ENCODE peak calls at places on chromosomes 2 and 18, in nine cellular contexts. One of them, this sample, is unnamed.

GRCh38 chr2:56580242-56580641 is 396.5 kb downstream of the CCDC85A start:
- DNase-seq in epithelial cell of esophagus: no peak
- DNase-seq in progenitor cell of endocrine pancreas: no peak
- DNase-seq in fibroblast of lung: peak; percentile 92
- DNase-seq in GM12878: no peak
- DNase-seq in astrocyte of the spinal cord: peak; percentile 48
- DNase-seq in choroid plexus epithelial cell: peak; percentile 53
- DNase-seq in endothelial cell: no peak
- DNase-seq in fibroblast of pulmonary artery: peak; percentile 61
- DNase-seq in this sample: no peak

GRCh38 chr2:234848578-234848977 is 103.2 kb upstream of the SH3BP4 start:
- DNase-seq in epithelial cell of esophagus: no peak
- DNase-seq in progenitor cell of endocrine pancreas: no peak
- DNase-seq in fibroblast of lung: no peak
- DNase-seq in GM12878: no peak
- DNase-seq in astrocyte of the spinal cord: peak; percentile 27
- DNase-seq in choroid plexus epithelial cell: peak; percentile 31
- DNase-seq in endothelial cell: no peak
- DNase-seq in fibroblast of pulmonary artery: no peak
- DNase-seq in this sample: no peak

GRCh38 chr2:16785072-16785638 is 119.5 kb upstream of the CYRIA start:
- DNase-seq in epithelial cell of esophagus: no peak
- DNase-seq in progenitor cell of endocrine pancreas: no peak
- DNase-seq in fibroblast of lung: no peak
- DNase-seq in GM12878: no peak
- DNase-seq in astrocyte of the spinal cord: no peak
- DNase-seq in choroid plexus epithelial cell: no peak
- DNase-seq in endothelial cell: no peak
- DNase-seq in fibroblast of pulmonary artery: no peak
- DNase-seq in this sample: no peak

GRCh38 chr2:34332813-34333212 is 733.7 kb upstream of the FAM98A start:
- DNase-seq in epithelial cell of esophagus: no peak
- DNase-seq in progenitor cell of endocrine pancreas: no peak
- DNase-seq in fibroblast of lung: no peak
- DNase-seq in GM12878: no peak
- DNase-seq in astrocyte of the spinal cord: no peak
- DNase-seq in choroid plexus epithelial cell: no peak
- DNase-seq in endothelial cell: no peak
- DNase-seq in fibroblast of pulmonary artery: no peak
- DNase-seq in this sample: no peak

GRCh38 chr18:59419386-59419785 is 60.3 kb upstream of the LMAN1 start:
- DNase-seq in epithelial cell of esophagus: no peak
- DNase-seq in progenitor cell of endocrine pancreas: no peak
- DNase-seq in fibroblast of lung: no peak
- DNase-seq in GM12878: no peak
- DNase-seq in astrocyte of the spinal cord: no peak
- DNase-seq in choroid plexus epithelial cell: peak; percentile 53
- DNase-seq in endothelial cell: no peak
- DNase-seq in fibroblast of pulmonary artery: peak; percentile 88
- DNase-seq in this sample: no peak

GRCh38 chr2:194203898-194204297 is 1453.1 kb upstream of the SLC39A10 start:
- DNase-seq in epithelial cell of esophagus: peak; percentile 69
- DNase-seq in progenitor cell of endocrine pancreas: no peak
- DNase-seq in fibroblast of lung: peak; percentile 24
- DNase-seq in GM12878: no peak
- DNase-seq in astrocyte of the spinal cord: peak; percentile 62
- DNase-seq in choroid plexus epithelial cell: peak; percentile 0
- DNase-seq in endothelial cell: no peak
- DNase-seq in fibroblast of pulmonary artery: peak; percentile 7
- DNase-seq in this sample: no peak

GRCh38 chr2:70964596-70965386 is 13.6 kb upstream of the ANKRD53 start:
- DNase-seq in epithelial cell of esophagus: peak; percentile 70
- DNase-seq in progenitor cell of endocrine pancreas: no peak
- DNase-seq in fibroblast of lung: peak; percentile 48
- DNase-seq in GM12878: no peak
- DNase-seq in astrocyte of the spinal cord: peak; percentile 60
- DNase-seq in choroid plexus epithelial cell: peak; percentile 70
- DNase-seq in endothelial cell: peak; percentile 73
- DNase-seq in fibroblast of pulmonary artery: peak; percentile 67
- DNase-seq in this sample: peak; percentile 89

GRCh38 chr2:28736034-28736433 is 15.6 kb upstream of the PPP1CB start:
- DNase-seq in epithelial cell of esophagus: no peak
- DNase-seq in progenitor cell of endocrine pancreas: no peak
- DNase-seq in fibroblast of lung: peak; percentile 28
- DNase-seq in GM12878: no peak
- DNase-seq in astrocyte of the spinal cord: no peak
- DNase-seq in choroid plexus epithelial cell: no peak
- DNase-seq in endothelial cell: no peak
- DNase-seq in fibroblast of pulmonary artery: peak; percentile 50
- DNase-seq in this sample: no peak

GRCh38 chr2:227376911-227377396 is 2.2 kb downstream of the TM4SF20 start:
- DNase-seq in epithelial cell of esophagus: peak; percentile 11
- DNase-seq in progenitor cell of endocrine pancreas: no peak
- DNase-seq in fibroblast of lung: peak; percentile 38
- DNase-seq in GM12878: no peak
- DNase-seq in astrocyte of the spinal cord: no peak
- DNase-seq in choroid plexus epithelial cell: peak; percentile 50
- DNase-seq in endothelial cell: no peak
- DNase-seq in fibroblast of pulmonary artery: peak; percentile 59
- DNase-seq in this sample: no peak

GRCh38 chr2:42971947-42972736 is 179.8 kb upstream of the HAAO start:
- DNase-seq in epithelial cell of esophagus: peak; percentile 83
- DNase-seq in progenitor cell of endocrine pancreas: no peak
- DNase-seq in fibroblast of lung: peak; percentile 45
- DNase-seq in GM12878: peak; percentile 24
- DNase-seq in astrocyte of the spinal cord: no peak
- DNase-seq in choroid plexus epithelial cell: peak; percentile 57
- DNase-seq in endothelial cell: no peak
- DNase-seq in fibroblast of pulmonary artery: no peak
- DNase-seq in this sample: no peak

GRCh38 chr2:42970151-42970550 is 177.8 kb upstream of the HAAO start:
- DNase-seq in epithelial cell of esophagus: no peak
- DNase-seq in progenitor cell of endocrine pancreas: no peak
- DNase-seq in fibroblast of lung: peak; percentile 31
- DNase-seq in GM12878: no peak
- DNase-seq in astrocyte of the spinal cord: no peak
- DNase-seq in choroid plexus epithelial cell: no peak
- DNase-seq in endothelial cell: no peak
- DNase-seq in fibroblast of pulmonary artery: no peak
- DNase-seq in this sample: no peak

GRCh38 chr2:42971381-42971780 is 179.0 kb upstream of the HAAO start:
- DNase-seq in epithelial cell of esophagus: no peak
- DNase-seq in progenitor cell of endocrine pancreas: no peak
- DNase-seq in fibroblast of lung: no peak
- DNase-seq in GM12878: no peak
- DNase-seq in astrocyte of the spinal cord: no peak
- DNase-seq in choroid plexus epithelial cell: no peak
- DNase-seq in endothelial cell: no peak
- DNase-seq in fibroblast of pulmonary artery: no peak
- DNase-seq in this sample: no peak

GRCh38 chr2:42967959-42968674 is 175.7 kb upstream of the HAAO start:
- DNase-seq in epithelial cell of esophagus: no peak
- DNase-seq in progenitor cell of endocrine pancreas: no peak
- DNase-seq in fibroblast of lung: peak; percentile 90
- DNase-seq in GM12878: no peak
- DNase-seq in astrocyte of the spinal cord: peak; percentile 83
- DNase-seq in choroid plexus epithelial cell: peak; percentile 84
- DNase-seq in endothelial cell: no peak
- DNase-seq in fibroblast of pulmonary artery: peak; percentile 80
- DNase-seq in this sample: no peak

GRCh38 chr2:42969231-42970150 is 177.1 kb upstream of the HAAO start:
- DNase-seq in epithelial cell of esophagus: peak; percentile 88
- DNase-seq in progenitor cell of endocrine pancreas: no peak
- DNase-seq in fibroblast of lung: peak; percentile 94
- DNase-seq in GM12878: no peak
- DNase-seq in astrocyte of the spinal cord: peak; percentile 82
- DNase-seq in choroid plexus epithelial cell: peak; percentile 61
- DNase-seq in endothelial cell: no peak
- DNase-seq in fibroblast of pulmonary artery: peak; percentile 81
- DNase-seq in this sample: no peak
- TF ChIP-seq CTCF in epithelial cell of esophagus: no peak
- TF ChIP-seq CTCF in progenitor cell of endocrine pancreas: no peak
- TF ChIP-seq CTCF in fibroblast of lung: no peak
- TF ChIP-seq CTCF in GM12878: no peak
- TF ChIP-seq CTCF in astrocyte of the spinal cord: no peak
- TF ChIP-seq CTCF in choroid plexus epithelial cell: no peak
- TF ChIP-seq CTCF in endothelial cell: no peak
- TF ChIP-seq CTCF in fibroblast of pulmonary artery: no peak
- TF ChIP-seq CTCF in this sample: no peak

DNA sequence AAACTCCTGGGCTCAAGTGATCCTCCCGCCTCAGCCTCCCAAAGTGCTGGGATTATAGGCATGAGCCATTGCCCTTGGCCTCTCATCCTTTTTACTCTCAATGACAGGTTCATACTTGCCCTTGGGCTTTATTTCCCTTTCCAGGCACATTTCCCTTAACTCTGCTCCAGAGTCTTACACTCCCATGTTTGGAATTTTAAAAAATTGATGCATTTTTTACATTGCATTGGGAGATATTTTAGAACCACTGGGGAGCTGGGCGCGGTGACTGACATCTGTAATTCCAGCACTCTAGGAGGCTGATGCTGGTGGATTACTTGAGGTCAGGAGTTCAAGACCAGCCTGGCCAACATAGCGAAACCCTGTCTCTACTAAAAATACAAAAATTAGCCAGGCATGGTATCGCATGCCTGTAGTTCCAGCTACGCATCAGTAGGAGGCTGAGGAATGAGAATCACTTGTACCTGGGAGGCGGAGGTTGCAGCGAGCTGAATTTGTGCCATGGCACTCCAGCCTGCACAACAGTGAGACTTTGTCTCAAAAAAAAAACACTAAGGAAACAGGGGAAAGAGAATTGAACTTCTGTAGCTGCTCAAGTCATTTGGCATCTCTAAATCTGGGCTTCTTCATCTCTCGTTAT is 18.2 kb downstream of the TGIF1 start:
- DNase-seq in epithelial cell of esophagus: no peak
- DNase-seq in progenitor cell of endocrine pancreas: no peak
- DNase-seq in fibroblast of lung: no peak
- DNase-seq in GM12878: no peak
- DNase-seq in astrocyte of the spinal cord: no peak
- DNase-seq in choroid plexus epithelial cell: no peak
- DNase-seq in endothelial cell: no peak
- DNase-seq in fibroblast of pulmonary artery: no peak
- DNase-seq in this sample: no peak
- TF ChIP-seq CTCF in epithelial cell of esophagus: no peak
- TF ChIP-seq CTCF in progenitor cell of endocrine pancreas: no peak
- TF ChIP-seq CTCF in fibroblast of lung: no peak
- TF ChIP-seq CTCF in GM12878: no peak
- TF ChIP-seq CTCF in astrocyte of the spinal cord: no peak
- TF ChIP-seq CTCF in choroid plexus epithelial cell: peak; percentile 24
- TF ChIP-seq CTCF in endothelial cell: peak; percentile 52
- TF ChIP-seq CTCF in fibroblast of pulmonary artery: no peak
- TF ChIP-seq CTCF in this sample: no peak

GRCh38 chr18:26771524-26771923 is 94.0 kb downstream of the AQP4 start:
- DNase-seq in epithelial cell of esophagus: peak; percentile 36
- DNase-seq in progenitor cell of endocrine pancreas: no peak
- DNase-seq in fibroblast of lung: no peak
- DNase-seq in GM12878: no peak
- DNase-seq in astrocyte of the spinal cord: no peak
- DNase-seq in choroid plexus epithelial cell: peak; percentile 46
- DNase-seq in endothelial cell: peak; percentile 28
- DNase-seq in fibroblast of pulmonary artery: peak; percentile 11
- DNase-seq in this sample: no peak
- TF ChIP-seq CTCF in epithelial cell of esophagus: peak; percentile 53
- TF ChIP-seq CTCF in progenitor cell of endocrine pancreas: peak; percentile 62
- TF ChIP-seq CTCF in fibroblast of lung: peak; percentile 8
- TF ChIP-seq CTCF in GM12878: peak; percentile 47
- TF ChIP-seq CTCF in astrocyte of the spinal cord: peak; percentile 31
- TF ChIP-seq CTCF in choroid plexus epithelial cell: peak; percentile 69
- TF ChIP-seq CTCF in endothelial cell: peak; percentile 54
- TF ChIP-seq CTCF in fibroblast of pulmonary artery: peak; percentile 36
- TF ChIP-seq CTCF in this sample: no peak

GRCh38 chr2:24652265-24653232 is 140.6 kb downstream of the PTRHD1 start:
- DNase-seq in epithelial cell of esophagus: peak; percentile 1
- DNase-seq in progenitor cell of endocrine pancreas: no peak
- DNase-seq in fibroblast of lung: no peak
- DNase-seq in GM12878: peak; percentile 15
- DNase-seq in astrocyte of the spinal cord: no peak
- DNase-seq in choroid plexus epithelial cell: no peak
- DNase-seq in endothelial cell: no peak
- DNase-seq in fibroblast of pulmonary artery: no peak
- DNase-seq in this sample: no peak
- TF ChIP-seq CTCF in epithelial cell of esophagus: no peak
- TF ChIP-seq CTCF in progenitor cell of endocrine pancreas: no peak
- TF ChIP-seq CTCF in fibroblast of lung: no peak
- TF ChIP-seq CTCF in GM12878: no peak
- TF ChIP-seq CTCF in astrocyte of the spinal cord: no peak
- TF ChIP-seq CTCF in choroid plexus epithelial cell: no peak
- TF ChIP-seq CTCF in endothelial cell: no peak
- TF ChIP-seq CTCF in fibroblast of pulmonary artery: no peak
- TF ChIP-seq CTCF in this sample: no peak

GRCh38 chr2:170368370-170368769 is 190.4 kb downstream of the MYO3B start:
- DNase-seq in epithelial cell of esophagus: no peak
- DNase-seq in progenitor cell of endocrine pancreas: no peak
- DNase-seq in fibroblast of lung: no peak
- DNase-seq in GM12878: no peak
- DNase-seq in astrocyte of the spinal cord: no peak
- DNase-seq in choroid plexus epithelial cell: no peak
- DNase-seq in endothelial cell: no peak
- DNase-seq in fibroblast of pulmonary artery: no peak
- DNase-seq in this sample: no peak

GRCh38 chr2:170365686-170366085 is 187.7 kb downstream of the MYO3B start:
- DNase-seq in epithelial cell of esophagus: no peak
- DNase-seq in progenitor cell of endocrine pancreas: no peak
- DNase-seq in fibroblast of lung: no peak
- DNase-seq in GM12878: no peak
- DNase-seq in astrocyte of the spinal cord: no peak
- DNase-seq in choroid plexus epithelial cell: no peak
- DNase-seq in endothelial cell: no peak
- DNase-seq in fibroblast of pulmonary artery: no peak
- DNase-seq in this sample: no peak

GRCh38 chr2:170369228-170369627 is 191.3 kb downstream of the MYO3B start:
- DNase-seq in epithelial cell of esophagus: no peak
- DNase-seq in progenitor cell of endocrine pancreas: no peak
- DNase-seq in fibroblast of lung: no peak
- DNase-seq in GM12878: no peak
- DNase-seq in astrocyte of the spinal cord: no peak
- DNase-seq in choroid plexus epithelial cell: no peak
- DNase-seq in endothelial cell: no peak
- DNase-seq in fibroblast of pulmonary artery: no peak
- DNase-seq in this sample: no peak

GRCh38 chr2:170371231-170371630 is 193.3 kb downstream of the MYO3B start:
- DNase-seq in epithelial cell of esophagus: no peak
- DNase-seq in progenitor cell of endocrine pancreas: no peak
- DNase-seq in fibroblast of lung: no peak
- DNase-seq in GM12878: no peak
- DNase-seq in astrocyte of the spinal cord: no peak
- DNase-seq in choroid plexus epithelial cell: no peak
- DNase-seq in endothelial cell: no peak
- DNase-seq in fibroblast of pulmonary artery: no peak
- DNase-seq in this sample: peak; percentile 37

GRCh38 chr2:170369894-170370293 is 191.9 kb downstream of the MYO3B start:
- DNase-seq in epithelial cell of esophagus: peak; percentile 23
- DNase-seq in progenitor cell of endocrine pancreas: no peak
- DNase-seq in fibroblast of lung: peak; percentile 5
- DNase-seq in GM12878: no peak
- DNase-seq in astrocyte of the spinal cord: peak; percentile 48
- DNase-seq in choroid plexus epithelial cell: peak; percentile 54
- DNase-seq in endothelial cell: no peak
- DNase-seq in fibroblast of pulmonary artery: peak; percentile 41
- DNase-seq in this sample: no peak
- TF ChIP-seq CTCF in epithelial cell of esophagus: no peak
- TF ChIP-seq CTCF in progenitor cell of endocrine pancreas: peak; percentile 54
- TF ChIP-seq CTCF in fibroblast of lung: no peak
- TF ChIP-seq CTCF in GM12878: peak; percentile 36
- TF ChIP-seq CTCF in astrocyte of the spinal cord: peak; percentile 8
- TF ChIP-seq CTCF in choroid plexus epithelial cell: no peak
- TF ChIP-seq CTCF in endothelial cell: peak; percentile 57
- TF ChIP-seq CTCF in fibroblast of pulmonary artery: peak; percentile 14
- TF ChIP-seq CTCF in this sample: peak; percentile 56